ENCODE peak calls at places on chromosomes 4 and X, in ten cellular contexts. T, Y, P, M, F, B, A, V, E and I are unnamed samples.

GRCh38 chrX:65697915-65698796 is 30.7 kb downstream of the MSN start:
- DNase-seq in F (no peak), B (peak), T (peak), V (peak), Y (peak), M (no peak), A (no peak), E (no peak), P (peak), I (peak)

GRCh38 chr4:47642985-47643745 is 158.1 kb downstream of the ATP10D start:
- DNase-seq in A (no peak), F (no peak), T (no peak), V (peak), B (no peak), M (no peak), E (peak), P (no peak), Y (no peak), I (no peak)

GRCh38 chr4:4200624-4201023 is 26.1 kb downstream of the OTOP1 start:
- DNase-seq in T (no peak), P (no peak), V (peak), F (no peak), M (no peak), B (no peak), Y (no peak), E (no peak), A (no peak), I (no peak)

GRCh38 chrX:9676311-9676710 is 89.3 kb downstream of the GPR143 start:
- DNase-seq in M (no peak), P (no peak), Y (no peak), A (no peak), F (no peak), V (no peak), E (no peak), B (no peak), T (no peak), I (no peak)

GRCh38 chr4:518569-519083 is 19.6 kb downstream of the PIGG start:
- DNase-seq in B (no peak), V (no peak), Y (no peak), E (no peak), T (no peak), A (no peak), F (no peak), M (no peak), P (no peak), I (no peak)

GRCh38 chr4:111540661-111541060 is 604.6 kb upstream of the FAM241A start:
- DNase-seq in Y (no peak), E (no peak), M (no peak), B (no peak), A (no peak), T (no peak), V (no peak), F (no peak), P (no peak), I (no peak)

GRCh38 chrX:103626855-103627254 is 1.9 kb upstream of the TCEAL1 start:
- DNase-seq in F (no peak), T (no peak), M (no peak), P (no peak), V (no peak), A (no peak), E (no peak), B (no peak), Y (no peak), I (no peak)

GRCh38 chr4:76956961-76957738 is 7.6 kb downstream of the SEPTIN11 start:
- DNase-seq in M (no peak), Y (no peak), B (no peak), E (no peak), P (no peak), T (no peak), F (no peak), V (no peak), A (no peak), I (no peak)

GRCh38 chrX:106670631-106671030 is 55.9 kb upstream of the RNF128 start:
- DNase-seq in V (peak), P (no peak), B (no peak), M (no peak), Y (no peak), F (no peak), T (no peak), E (no peak), A (no peak), I (no peak)

GRCh38 chr4:78693777-78694456 is 82.2 kb upstream of the BMP2K start:
- DNase-seq in P (no peak), E (no peak), M (no peak), V (peak), B (no peak), T (no peak), F (no peak), Y (peak), A (no peak), I (no peak)

GRCh38 chrX:19893722-19894121 is 6.3 kb upstream of the SH3KBP1 start:
- DNase-seq in Y (no peak), V (peak), A (no peak), B (no peak), M (no peak), T (no peak), P (no peak), F (no peak), E (no peak), I (no peak)

GRCh38 chr4:74451214-74451661 is 6.3 kb downstream of the AREG start:
- DNase-seq in A (no peak), V (peak), T (no peak), E (no peak), F (no peak), Y (no peak), P (no peak), B (no peak), M (no peak), I (no peak)

GRCh38 chr4:85398276-85398675 is 76.7 kb upstream of the ARHGAP24 start:
- DNase-seq in V (peak), E (no peak), F (no peak), T (no peak), P (no peak), Y (no peak), M (no peak), A (no peak), B (no peak), I (no peak)

GRCh38 chr4:137735561-137736104 is 203.3 kb upstream of the PCDH18 start:
- DNase-seq in B (no peak), T (no peak), V (no peak), Y (no peak), A (no peak), F (no peak), P (no peak), E (no peak), M (no peak), I (no peak)

GRCh38 chr4:72283357-72283756 is 251.6 kb downstream of the NPFFR2 start:
- DNase-seq in P (no peak), T (no peak), Y (no peak), F (no peak), M (no peak), E (no peak), B (no peak), V (no peak), A (no peak), I (no peak)

GRCh38 chr4:164847967-164848649 is 28.9 kb upstream of the APELA start:
- DNase-seq in A (no peak), Y (no peak), T (no peak), M (no peak), P (no peak), F (no peak), B (no peak), E (no peak), V (no peak), I (no peak)

GRCh38 chrX:29952016-29952415 is 263.3 kb upstream of the MAGEB2 start:
- DNase-seq in B (no peak), M (no peak), V (peak), A (no peak), P (no peak), Y (no peak), F (no peak), T (no peak), E (no peak), I (no peak)

GRCh38 chr4:45147866-45148265 is 421.5 kb upstream of the GNPDA2 start:
- DNase-seq in A (no peak), Y (no peak), V (peak), E (no peak), T (no peak), M (no peak), F (no peak), B (no peak), P (no peak), I (no peak)

GRCh38 chr4:34193451-34194154 is 2050.7 kb downstream of the ARAP2 start:
- DNase-seq in B (no peak), A (no peak), E (no peak), M (no peak), F (no peak), V (peak), P (no peak), Y (no peak), T (no peak), I (no peak)

GRCh38 chrX:133985164-133986007 is at the start of gene GPC3:
- DNase-seq in M (peak), Y (no peak), V (peak), P (peak), A (peak), T (peak), E (peak), B (peak), F (peak), I (no peak)

GRCh38 chr4:185265942-185266341 is 56.5 kb downstream of the SNX25 start:
- DNase-seq in P (no peak), Y (no peak), B (no peak), F (no peak), M (no peak), V (peak), A (no peak), E (peak), T (no peak), I (no peak)

GRCh38 chr4:2934077-2934812 is 29.0 kb downstream of the NOP14 start:
- DNase-seq in T (peak), M (peak), A (peak), V (peak), P (peak), E (no peak), B (no peak), F (no peak), Y (peak), I (peak)

GRCh38 chr4:147326581-147326980 is 154.3 kb upstream of the EDNRA start:
- DNase-seq in Y (no peak), B (no peak), A (no peak), F (no peak), T (no peak), P (no peak), E (no peak), M (no peak), V (peak), I (no peak)

GRCh38 chr4:128538111-128538882 is 250.7 kb upstream of the PGRMC2 start:
- DNase-seq in V (no peak), M (no peak), B (no peak), A (no peak), F (no peak), Y (no peak), P (no peak), T (no peak), E (no peak), I (no peak)

GRCh38 chrX:39689374-39690104 is 408.2 kb downstream of the BCOR start:
- DNase-seq in Y (no peak), P (no peak), A (no peak), B (no peak), E (no peak), F (peak), T (no peak), V (no peak), M (peak), I (no peak)

GRCh38 chrX:53992589-53992988 is 51.7 kb downstream of the PHF8 start:
- DNase-seq in F (no peak), P (no peak), V (no peak), A (no peak), M (no peak), T (no peak), B (no peak), Y (no peak), E (no peak), I (no peak)

GRCh38 chr4:183130328-183131155 is 31.5 kb downstream of the WWC2 start:
- DNase-seq in T (no peak), F (peak), V (peak), M (no peak), A (no peak), P (no peak), E (no peak), Y (no peak), B (no peak), I (no peak)

GRCh38 chrX:84909151-84909550 is 94.5 kb upstream of the APOOL start:
- DNase-seq in F (no peak), Y (no peak), V (no peak), A (no peak), M (no peak), P (no peak), B (no peak), E (no peak), T (no peak), I (no peak)

GRCh38 chrX:23773601-23774175 is 9.3 kb upstream of the SAT1 start:
- DNase-seq in Y (no peak), A (no peak), E (peak), B (no peak), M (no peak), T (no peak), F (no peak), V (no peak), P (peak), I (no peak)

GRCh38 chr4:138845051-138845450 is 170.5 kb upstream of the NOCT start:
- DNase-seq in P (no peak), Y (no peak), T (no peak), B (no peak), V (no peak), A (no peak), M (no peak), F (no peak), E (peak), I (no peak)

GRCh38 chr4:141463678-141464077 is 172.7 kb upstream of the IL15 start:
- DNase-seq in P (no peak), A (no peak), T (no peak), F (no peak), B (no peak), M (no peak), Y (no peak), V (no peak), E (no peak), I (no peak)

GRCh38 chr4:139176299-139177048 is 544 bp downstream of the ELF2 start:
- DNase-seq in E (peak), P (peak), V (peak), T (peak), M (peak), A (peak), F (peak), B (peak), Y (peak), I (peak)

GRCh38 chr4:112145326-112145819 is at the start of gene FAM241A:
- DNase-seq in M (peak), E (peak), F (peak), B (peak), A (peak), V (peak), P (peak), T (peak), Y (peak), I (peak)

GRCh38 chrX:69613946-69614345 is 2.0 kb upstream of the EDA start:
- DNase-seq in V (no peak), T (no peak), A (no peak), P (no peak), Y (no peak), F (no peak), E (no peak), M (no peak), B (no peak), I (no peak)

GRCh38 chrX:93322110-93322509 is 351.3 kb downstream of the NAP1L3 start:
- DNase-seq in B (no peak), T (no peak), F (no peak), V (no peak), P (no peak), E (peak), M (no peak), A (no peak), Y (no peak), I (no peak)

GRCh38 chr4:26726655-26727387 is 133.8 kb upstream of the STIM2 start:
- DNase-seq in Y (no peak), F (no peak), V (peak), B (no peak), P (no peak), T (no peak), M (no peak), E (no peak), A (no peak), I (no peak)

GRCh38 chr4:100823066-100823992 is 305.5 kb upstream of the EMCN start:
- DNase-seq in P (peak), F (no peak), B (no peak), E (no peak), V (peak), Y (no peak), T (no peak), M (no peak), A (no peak), I (no peak)

GRCh38 chr4:6688879-6689505 is 4.7 kb upstream of the S100P start:
- DNase-seq in A (peak), E (no peak), Y (no peak), B (no peak), T (peak), F (no peak), V (peak), P (peak), M (peak), I (no peak)

GRCh38 chrX:85851418-85851817 is 195.9 kb downstream of the CHM start:
- DNase-seq in B (no peak), E (peak), V (peak), A (no peak), F (peak), Y (no peak), P (peak), M (no peak), T (no peak), I (peak)